ENCODE peak calls at places on chromosomes 3 and 15, in six cellular contexts. Q is IMR-90; D is WTC11; J is RWPE2; N is uterus; H is CD4-positive, alpha-beta T cell. U is an unnamed sample.

GRCh38 chr3:167095976-167096375 is 284.1 kb downstream of the ZBBX start:
- DNase-seq in D (no peak), J (no peak), Q (no peak), N (no peak), H (no peak), U (no peak)

GRCh38 chr3:106004137-106004600 is 135.4 kb upstream of the CBLB start:
- DNase-seq in N (no peak), H (no peak), J (no peak), D (no peak), Q (peak; percentile 91), U (no peak)

GRCh38 chr3:34947849-34948248 is 691.5 kb upstream of the ARPP21 start:
- DNase-seq in Q (no peak), H (no peak), N (no peak), D (no peak), J (no peak), U (no peak)

GRCh38 chr3:187740446-187741399 is 4.5 kb downstream of the BCL6 start:
- DNase-seq in Q (peak; percentile 72), J (peak; percentile 55), D (peak; percentile 77), H (peak; percentile 60), N (peak; percentile 78), U (peak; percentile 80)

GRCh38 chr15:25437751-25438600 is 848 bp downstream of the UBE3A start:
- DNase-seq in Q (peak; percentile 40), D (peak; percentile 70), J (peak; percentile 71), H (peak; percentile 35), N (peak; percentile 52), U (peak; percentile 64)

GRCh38 chr15:100384108-100384410 is 42.3 kb upstream of the ADAMTS17 start:
- DNase-seq in J (no peak), D (no peak), Q (no peak), N (no peak), H (no peak), U (no peak)

GRCh38 chr3:111484666-111485065 is 57.3 kb upstream of the CD96 start:
- DNase-seq in H (no peak), N (no peak), Q (peak; percentile 62), D (no peak), J (no peak), U (no peak)

GRCh38 chr15:96585634-96586386 is 255.3 kb downstream of the NR2F2 start:
- DNase-seq in Q (peak; percentile 6), J (no peak), H (no peak), N (no peak), D (no peak), U (no peak)

GRCh38 chr15:62809106-62809967 is 233.2 kb upstream of the TPM1 start:
- DNase-seq in H (no peak), D (no peak), Q (peak; percentile 88), N (no peak), J (no peak), U (no peak)

GRCh38 chr3:171514466-171514865 is 54.3 kb upstream of the TNIK start:
- DNase-seq in J (no peak), Q (no peak), D (no peak), N (no peak), H (no peak), U (no peak)

GRCh38 chr3:28780480-28780879 is 431.9 kb upstream of the AZI2 start:
- DNase-seq in N (no peak), Q (no peak), J (no peak), D (no peak), H (no peak), U (no peak)

GRCh38 chr15:70701891-70702568 is 61.3 kb downstream of the UACA start:
- DNase-seq in D (no peak), Q (peak; percentile 76), H (no peak), J (no peak), N (no peak), U (no peak)

GRCh38 chr15:101022306-101022705 is 103.1 kb downstream of the LRRK1 start:
- DNase-seq in H (no peak), N (no peak), D (no peak), J (peak; percentile 62), Q (no peak), U (no peak)

GRCh38 chr3:123344941-123345594 is 103.8 kb downstream of the ADCY5 start:
- DNase-seq in J (peak; percentile 23), H (no peak), N (no peak), Q (no peak), D (no peak), U (no peak)

GRCh38 chr15:45719490-45719889 is 84.7 kb downstream of the SQOR start:
- DNase-seq in N (no peak), D (no peak), Q (peak; percentile 7), H (no peak), J (no peak), U (no peak)

GRCh38 chr15:73951044-73951561 is 24.8 kb downstream of the LOXL1 start:
- DNase-seq in D (peak; percentile 91), H (peak; percentile 66), Q (peak; percentile 97), N (peak; percentile 92), J (peak; percentile 78), U (peak; percentile 94)

GRCh38 chr15:32747886-32748285 is 30.1 kb downstream of the GREM1 start:
- DNase-seq in Q (no peak), H (no peak), J (no peak), D (no peak), N (no peak), U (no peak)

GRCh38 chr15:54792526-54792925 is 404.2 kb downstream of the RSL24D1 start:
- DNase-seq in H (no peak), N (no peak), J (no peak), D (peak; percentile 12), Q (no peak), U (no peak)

GRCh38 chr15:64151727-64152506 is at the start of gene SNX22:
- DNase-seq in D (peak; percentile 51), N (no peak), H (no peak), Q (no peak), J (no peak), U (no peak)

GRCh38 chr15:77672110-77672509 is 39.4 kb upstream of the LINGO1 start:
- DNase-seq in D (no peak), H (no peak), J (no peak), Q (no peak), N (no peak), U (no peak)

GRCh38 chr15:99928429-99928981 is 195.3 kb upstream of the LYSMD4 start:
- DNase-seq in J (no peak), H (peak; percentile 90), D (peak; percentile 55), N (peak; percentile 74), Q (peak; percentile 66), U (peak; percentile 70)

GRCh38 chr15:76996526-76997401 is 1.8 kb downstream of the PSTPIP1 start:
- DNase-seq in H (no peak), J (peak; percentile 76), Q (peak; percentile 27), D (no peak), N (peak; percentile 26), U (no peak)

GRCh38 chr3:3065876-3066275 is 44.3 kb downstream of the IL5RA start:
- DNase-seq in H (no peak), Q (peak; percentile 48), J (no peak), N (no peak), D (no peak), U (no peak)

GRCh38 chr15:62856466-62857246 is 185.9 kb upstream of the TPM1 start:
- DNase-seq in D (no peak), Q (no peak), J (peak; percentile 60), H (no peak), N (no peak), U (no peak)

GRCh38 chr3:43632269-43632733 is 10.5 kb upstream of the ANO10 start:
- DNase-seq in Q (peak; percentile 90), N (no peak), H (no peak), J (peak; percentile 60), D (no peak), U (no peak)

GRCh38 chr3:155934215-155934614 is 63.8 kb downstream of the GMPS start:
- DNase-seq in H (no peak), Q (peak; percentile 8), N (no peak), D (no peak), J (no peak), U (no peak)
- TF ChIP-seq CTCF in H (no peak), Q (no peak), N (no peak), D (no peak), J (no peak), U (no peak)

DNA sequence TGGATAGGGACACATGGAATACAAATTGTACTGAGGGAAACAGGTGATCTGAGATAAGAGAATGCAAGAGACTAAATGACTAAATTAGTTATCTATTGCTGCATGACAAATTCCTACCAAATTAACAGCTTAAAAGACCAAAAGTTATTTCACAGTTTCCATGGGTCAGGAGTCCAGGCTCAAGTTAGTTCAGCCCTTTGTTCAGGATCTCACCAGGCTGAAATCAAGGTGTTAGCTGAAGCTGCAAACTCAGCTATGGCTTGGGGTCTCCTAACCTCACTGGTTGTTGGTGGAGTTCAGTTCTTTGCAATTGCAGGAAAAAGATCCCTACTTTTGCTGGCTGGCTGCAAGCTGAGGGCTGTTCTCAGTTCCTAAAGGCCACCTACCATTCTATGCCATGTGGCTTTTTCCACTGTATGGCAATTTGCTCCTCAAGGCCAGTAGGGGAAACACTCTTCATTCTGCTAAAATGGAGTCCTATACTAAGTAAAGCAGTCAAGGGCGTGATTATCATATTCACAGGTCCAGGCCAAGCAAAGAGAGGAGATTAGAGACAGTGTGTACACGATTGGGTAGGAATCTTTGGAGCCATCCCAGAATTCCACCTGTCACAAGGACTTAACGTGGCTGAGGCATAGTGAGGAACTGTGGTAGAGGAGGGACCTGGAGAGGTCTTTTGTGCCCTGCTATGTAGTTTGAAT is 53.7 kb downstream of the THRB start:
- DNase-seq in H (no peak), J (no peak), D (no peak), N (no peak), Q (no peak), U (no peak)
- TF ChIP-seq CTCF in H (no peak), J (no peak), D (no peak), N (no peak), Q (no peak), U (no peak)

DNA sequence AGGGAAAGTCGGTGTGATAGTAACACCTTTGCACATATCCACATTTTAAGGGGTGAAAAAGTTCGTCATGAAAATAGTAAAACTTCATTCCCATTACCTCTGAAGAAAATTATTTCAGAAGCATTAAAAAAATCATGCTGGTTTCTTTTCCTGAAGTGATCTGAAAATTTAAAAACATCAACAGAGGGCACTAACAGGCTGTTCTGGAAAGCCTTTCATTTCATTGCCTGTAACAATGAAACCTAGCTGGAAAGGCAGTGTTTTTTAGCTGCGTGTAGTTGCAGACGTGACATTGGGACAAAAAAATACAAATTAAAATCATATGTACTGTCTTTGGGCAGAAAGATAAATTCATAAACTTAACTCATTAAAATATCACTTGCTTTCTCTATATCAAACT is 993.8 kb downstream of the GBE1 start:
- DNase-seq in N (no peak), J (no peak), Q (no peak), D (no peak), H (no peak), U (no peak)
- TF ChIP-seq CTCF in N (no peak), J (peak; percentile 12), Q (no peak), D (no peak), H (no peak), U (no peak)

DNA sequence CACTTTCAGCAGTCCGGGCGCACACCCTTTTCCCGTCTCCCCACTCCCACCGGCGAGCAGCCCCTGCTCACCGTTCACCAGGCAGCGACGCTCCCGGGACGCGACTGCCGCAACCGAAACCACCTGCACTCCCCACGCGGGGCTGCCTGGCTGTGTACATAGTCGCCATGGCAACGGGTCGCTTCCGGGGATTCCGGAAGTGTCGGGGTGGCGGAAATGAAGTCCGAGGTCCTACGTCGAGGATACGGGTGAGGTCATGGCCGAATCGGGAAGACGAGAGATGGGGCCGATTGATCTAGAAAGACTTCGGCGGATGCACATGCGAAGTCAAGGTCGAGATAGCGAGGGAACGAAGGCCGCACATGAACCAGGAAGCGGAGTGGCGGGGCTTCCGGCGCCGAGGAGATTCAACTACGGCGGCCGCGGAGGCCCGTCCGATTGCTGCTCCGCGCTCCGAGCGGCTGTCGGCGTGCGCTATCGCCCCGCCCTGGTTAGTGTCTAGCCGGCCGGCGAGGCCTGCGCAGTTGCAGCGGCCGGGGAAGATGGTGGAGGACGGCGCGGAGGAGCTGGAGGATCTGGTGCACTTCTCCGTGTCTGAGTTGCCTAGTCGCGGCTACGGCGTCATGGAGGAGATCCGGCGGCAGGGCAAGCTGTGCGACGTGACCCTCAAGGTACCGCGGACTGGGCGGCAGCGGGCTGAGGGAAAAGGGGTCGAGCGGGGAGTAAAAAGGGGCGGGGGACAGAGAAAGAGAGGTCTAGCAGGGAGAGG is at the start of the genes KIF9 and KLHL18:
- DNase-seq in Q (peak; percentile 93), H (peak; percentile 94), D (peak; percentile 89), J (peak; percentile 94), N (peak; percentile 91), U (peak; percentile 87)
- TF ChIP-seq CTCF in Q (no peak), H (no peak), D (no peak), J (no peak), N (peak; percentile 22), U (no peak)